ENCODE peak calls at places on chromosomes 7 and 10, in ten cellular contexts. P is GM06990; E is heart left ventricle; B is hepatocyte; D is progenitor cell of endocrine pancreas; T is CD8-positive, alpha-beta T cell; O is kidney epithelial cell; Z is left lung; F is A549; C is PC-9. R is an unnamed sample.

GRCh38 chr7:148791506-148791905 is 92.6 kb downstream of the EZH2 start:
- DNase-seq in P (no peak), E (no peak), Z (no peak), B (no peak), T (no peak), F (no peak), C (no peak), O (peak; percentile 10), D (no peak), R (no peak)

GRCh38 chr7:119711104-119711503 is 561.9 kb upstream of the KCND2 start:
- DNase-seq in D (no peak), F (no peak), B (no peak), E (no peak), O (no peak), Z (no peak), T (no peak), P (peak; percentile 19), C (no peak), R (no peak)

GRCh38 chr7:34104992-34105391 is 199.7 kb downstream of the BMPER start:
- DNase-seq in B (no peak), D (no peak), F (no peak), O (no peak), E (no peak), P (no peak), C (no peak), T (no peak), Z (no peak), R (no peak)

GRCh38 chr10:90138844-90139243 is 437.5 kb downstream of the KIF20B start:
- DNase-seq in B (peak; percentile 14), E (no peak), P (no peak), D (no peak), T (no peak), C (no peak), F (no peak), Z (no peak), O (no peak), R (no peak)

GRCh38 chr10:101695404-101695732 is 398 bp upstream of the FBXW4 start:
- DNase-seq in D (no peak), C (no peak), Z (no peak), B (no peak), T (no peak), O (no peak), E (no peak), P (no peak), F (no peak), R (no peak)

GRCh38 chr10:85786401-85786899 is 580.1 kb downstream of the GRID1 start:
- DNase-seq in B (peak; percentile 62), C (no peak), P (no peak), Z (no peak), F (no peak), E (no peak), D (no peak), T (no peak), O (no peak), R (no peak)

GRCh38 chr10:43417950-43418768 is 9.2 kb upstream of the HNRNPF start:
- DNase-seq in O (no peak), D (no peak), Z (no peak), B (no peak), T (peak; percentile 37), E (no peak), F (no peak), P (peak; percentile 72), C (no peak), R (no peak)

GRCh38 chr10:54800677-54801480 is at the start of gene PCDH15:
- DNase-seq in Z (no peak), P (no peak), T (no peak), D (no peak), B (peak; percentile 57), O (peak; percentile 38), F (no peak), E (no peak), C (no peak), R (no peak)

GRCh38 chr7:107815254-107815882 is 12.3 kb upstream of the SLC26A3 start:
- DNase-seq in B (no peak), F (no peak), Z (no peak), E (no peak), O (no peak), C (no peak), D (no peak), P (no peak), T (no peak), R (no peak)

GRCh38 chr7:108132551-108133265 is 2.5 kb upstream of the LAMB4 start:
- DNase-seq in T (no peak), E (no peak), P (no peak), C (no peak), O (peak; percentile 39), F (no peak), D (no peak), B (no peak), Z (no peak), R (no peak)

GRCh38 chr7:110050831-110051230 is 1040.1 kb upstream of the LRRN3 start:
- DNase-seq in B (no peak), T (no peak), E (no peak), D (no peak), C (no peak), F (no peak), O (no peak), Z (no peak), P (no peak), R (no peak)

GRCh38 chr10:15735766-15736165 is 16.0 kb upstream of the ITGA8 start:
- DNase-seq in C (no peak), B (no peak), D (no peak), E (no peak), T (no peak), Z (no peak), O (no peak), P (no peak), F (no peak), R (no peak)

GRCh38 chr7:5661941-5662340 is 119.5 kb downstream of the RNF216 start:
- DNase-seq in D (no peak), C (no peak), P (no peak), T (no peak), Z (no peak), F (no peak), E (no peak), B (no peak), O (no peak), R (no peak)

GRCh38 chr10:116771101-116771705 is 28.8 kb upstream of the HSPA12A start:
- DNase-seq in E (peak; percentile 71), B (peak; percentile 72), Z (peak; percentile 44), P (no peak), T (no peak), D (no peak), C (no peak), F (peak; percentile 79), O (no peak), R (no peak)

GRCh38 chr10:122476034-122476695 is 14.8 kb downstream of the HTRA1 start:
- DNase-seq in C (no peak), D (no peak), O (no peak), T (no peak), Z (peak; percentile 23), B (no peak), P (no peak), F (no peak), E (no peak), R (no peak)
- TF ChIP-seq CTCF in C (no peak), D (no peak), O (no peak), T (no peak), Z (no peak), B (no peak), P (no peak), F (no peak), E (no peak), R (no peak)

GRCh38 chr7:1439373-1440363 is 19.6 kb downstream of the MICALL2 start:
- DNase-seq in D (no peak), Z (no peak), B (no peak), F (no peak), T (no peak), O (no peak), E (no peak), P (no peak), C (no peak), R (no peak)
- TF ChIP-seq CTCF in D (no peak), Z (no peak), B (no peak), F (no peak), T (no peak), O (no peak), E (no peak), P (no peak), C (peak; percentile 24), R (no peak)

GRCh38 chr10:80860719-80861118 is 323.0 kb downstream of the SH2D4B start:
- DNase-seq in P (no peak), F (no peak), Z (no peak), D (no peak), O (no peak), C (no peak), B (no peak), E (no peak), T (no peak), R (no peak)

GRCh38 chr10:80856186-80856585 is 318.5 kb downstream of the SH2D4B start:
- DNase-seq in O (no peak), F (no peak), P (no peak), E (no peak), Z (no peak), T (no peak), C (no peak), D (no peak), B (no peak), R (no peak)

GRCh38 chr10:80861882-80862281 is 324.2 kb downstream of the SH2D4B start:
- DNase-seq in T (no peak), P (no peak), O (no peak), F (no peak), D (no peak), Z (no peak), B (peak; percentile 11), C (no peak), E (no peak), R (no peak)
- TF ChIP-seq CTCF in T (no peak), P (no peak), O (no peak), F (no peak), D (no peak), Z (no peak), B (peak; percentile 43), C (no peak), E (no peak), R (peak; percentile 60)

DNA sequence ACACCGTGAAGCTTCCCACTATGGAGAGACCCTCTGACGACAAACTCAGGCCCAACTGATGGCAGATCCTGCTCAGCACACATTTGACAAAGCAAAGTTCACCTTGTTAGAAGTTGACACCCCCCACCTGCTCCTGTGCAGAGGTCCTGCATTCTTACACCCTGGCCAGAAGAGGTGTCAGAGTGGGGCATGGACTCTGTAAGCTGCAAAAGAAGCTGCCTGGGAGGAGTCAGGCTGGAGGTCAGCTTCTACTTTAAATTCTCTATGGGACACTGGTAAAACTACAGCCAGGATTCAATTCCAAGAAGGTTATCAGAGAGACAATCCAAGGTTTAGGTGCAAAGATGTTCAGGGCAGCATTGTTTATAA is 20.0 kb upstream of the TNS3 start:
- DNase-seq in E (peak; percentile 14), F (no peak), C (no peak), Z (no peak), P (no peak), B (no peak), D (no peak), O (no peak), T (no peak), R (no peak)
- TF ChIP-seq CTCF in E (no peak), F (no peak), C (no peak), Z (no peak), P (no peak), B (no peak), D (no peak), O (no peak), T (no peak), R (no peak)